ENCODE peak calls at places on chromosomes 4 and X, in six cellular contexts. V is lower lobe of right lung, Z is cardiac muscle cell, M is A549, L is AG10803, S is esophagus muscularis mucosa. B is an unnamed sample.

GRCh38 chrX:34866636-34867035 is 76.0 kb upstream of the FAM47B start:
- DNase-seq in V (no peak), Z (no peak), M (no peak), L (peak), S (no peak), B (no peak)

GRCh38 chrX:9708923-9709553 is 56.6 kb downstream of the GPR143 start:
- DNase-seq in V (peak), Z (peak), M (peak), L (peak), S (peak), B (peak)

GRCh38 chr4:6749340-6750171 is 33.0 kb upstream of the KIAA0232 start:
- DNase-seq in V (peak), Z (no peak), M (peak), L (peak), S (no peak), B (peak)

GRCh38 chrX:134469481-134469880 is 9.5 kb downstream of the HPRT1 start:
- DNase-seq in V (no peak), Z (no peak), M (no peak), L (peak), S (no peak), B (no peak)

GRCh38 chr4:2829933-2830451 is 13.7 kb upstream of the ADD1 start:
- DNase-seq in V (peak), Z (no peak), M (no peak), L (no peak), S (no peak), B (no peak)

GRCh38 chr4:168509786-168510185 is 12.9 kb downstream of the PALLD start:
- DNase-seq in V (no peak), Z (no peak), M (no peak), L (peak), S (no peak), B (no peak)

GRCh38 chrX:40646489-40647306 is 663 bp downstream of the CXorf38 start:
- DNase-seq in V (peak), Z (peak), M (peak), L (peak), S (no peak), B (no peak)

GRCh38 chr4:79025170-79025569 is 85.9 kb upstream of the PAQR3 start:
- DNase-seq in V (no peak), Z (no peak), M (no peak), L (no peak), S (no peak), B (no peak)

GRCh38 chr4:80202784-80203553 is 5.7 kb downstream of the PRDM8 start:
- DNase-seq in V (peak), Z (peak), M (peak), L (no peak), S (no peak), B (peak)

GRCh38 chr4:87916636-87917035 is 58.9 kb upstream of the SPP1 start:
- DNase-seq in V (no peak), Z (no peak), M (no peak), L (no peak), S (no peak), B (no peak)

GRCh38 chr4:36269116-36269515 is 12.3 kb upstream of the DTHD1 start:
- DNase-seq in V (no peak), Z (no peak), M (no peak), L (no peak), S (no peak), B (no peak)

GRCh38 chrX:24151513-24151912 is 2.0 kb downstream of the ZFX start:
- DNase-seq in V (no peak), Z (no peak), M (peak), L (no peak), S (no peak), B (peak)

GRCh38 chr4:130349745-130350144 is 1253.8 kb downstream of the C4orf33 start:
- DNase-seq in V (no peak), Z (no peak), M (no peak), L (no peak), S (no peak), B (no peak)

GRCh38 chrX:29299689-29300088 is 712.4 kb downstream of the IL1RAPL1 start:
- DNase-seq in V (no peak), Z (no peak), M (peak), L (no peak), S (no peak), B (no peak)

GRCh38 chrX:150575415-150575814 is 7.0 kb downstream of the MTM1 start:
- DNase-seq in V (no peak), Z (no peak), M (peak), L (peak), S (no peak), B (no peak)

GRCh38 chrX:43716696-43717095 is 60.6 kb downstream of the MAOA start:
- DNase-seq in V (no peak), Z (no peak), M (no peak), L (no peak), S (no peak), B (no peak)

GRCh38 chrX:1555370-1555769 is 18.4 kb upstream of the P2RY8 start:
- DNase-seq in V (no peak), Z (no peak), M (no peak), L (no peak), S (no peak), B (no peak)

GRCh38 chrX:68433155-68433980 is at the start of gene OPHN1:
- DNase-seq in V (peak), Z (peak), M (peak), L (peak), S (peak), B (peak)

GRCh38 chrX:6917666-6918065 is 229.8 kb upstream of the STS start:
- DNase-seq in V (no peak), Z (no peak), M (no peak), L (no peak), S (no peak), B (no peak)

GRCh38 chrX:31590581-31591113 is 518.8 kb upstream of the FTHL17 start:
- DNase-seq in V (no peak), Z (no peak), M (no peak), L (peak), S (no peak), B (no peak)

GRCh38 chr4:122827258-122827887 is 742 bp downstream of the FGF2 start:
- DNase-seq in V (no peak), Z (peak), M (no peak), L (peak), S (no peak), B (peak)

GRCh38 chr4:176794151-176794550 is 1.4 kb upstream of the VEGFC start:
- DNase-seq in V (no peak), Z (no peak), M (peak), L (peak), S (no peak), B (no peak)

GRCh38 chrX:112211459-112211858 is 128.9 kb upstream of the TRPC5 start:
- DNase-seq in V (no peak), Z (no peak), M (no peak), L (peak), S (no peak), B (no peak)

GRCh38 chr4:124459922-124460301 is 252.6 kb downstream of the ANKRD50 start:
- DNase-seq in V (no peak), Z (no peak), M (no peak), L (peak), S (no peak), B (no peak)

GRCh38 chr4:787561-787981 is 38.4 kb downstream of the CPLX1 start:
- DNase-seq in V (peak), Z (no peak), M (no peak), L (no peak), S (no peak), B (no peak)

GRCh38 chr4:130185123-130185522 is 1089.2 kb downstream of the C4orf33 start:
- DNase-seq in V (no peak), Z (no peak), M (no peak), L (no peak), S (no peak), B (no peak)

GRCh38 chrX:56728752-56729151 is 291 bp upstream of the NBDY start:
- DNase-seq in V (no peak), Z (peak), M (peak), L (no peak), S (no peak), B (peak)

GRCh38 chr4:70613893-70614572 is 14.5 kb upstream of the ENAM start:
- DNase-seq in V (no peak), Z (no peak), M (no peak), L (peak), S (no peak), B (no peak)

GRCh38 chr4:110195561-110196205 is 2.7 kb downstream of the ELOVL6 start:
- DNase-seq in V (no peak), Z (no peak), M (no peak), L (no peak), S (no peak), B (no peak)

GRCh38 chr4:53436251-53436650 is 58.8 kb downstream of the FIP1L1 start:
- DNase-seq in V (no peak), Z (no peak), M (no peak), L (peak), S (no peak), B (no peak)

GRCh38 chrX:12954981-12955380 is 19.9 kb upstream of the TMSB4X start:
- DNase-seq in V (no peak), Z (no peak), M (no peak), L (no peak), S (no peak), B (no peak)

GRCh38 chr4:20252656-20253271 is 1.1 kb downstream of the SLIT2 start:
- DNase-seq in V (peak), Z (peak), M (no peak), L (peak), S (no peak), B (peak)

GRCh38 chr4:156729416-156729815 is 242.2 kb downstream of the PDGFC start:
- DNase-seq in V (no peak), Z (no peak), M (no peak), L (no peak), S (no peak), B (no peak)

GRCh38 chrX:110146521-110146920 is 143.6 kb downstream of the TMEM164 start:
- DNase-seq in V (no peak), Z (peak), M (peak), L (peak), S (no peak), B (peak)

GRCh38 chrX:68694429-68695205 is 47.2 kb downstream of the STARD8 start:
- DNase-seq in V (no peak), Z (no peak), M (no peak), L (no peak), S (no peak), B (no peak)

GRCh38 chr4:169618986-169619385 is 1.4 kb upstream of the CLCN3 start:
- DNase-seq in V (no peak), Z (no peak), M (no peak), L (no peak), S (no peak), B (no peak)

GRCh38 chrX:46912098-46912672 is at the start of gene JADE3:
- DNase-seq in V (peak), Z (peak), M (peak), L (peak), S (peak), B (peak)

GRCh38 chr4:80184791-80185756 is 12.2 kb upstream of the PRDM8 start:
- DNase-seq in V (no peak), Z (peak), M (no peak), L (no peak), S (peak), B (no peak)

GRCh38 chrX:17854521-17854920 is 6.6 kb downstream of the RAI2 start:
- DNase-seq in V (no peak), Z (no peak), M (no peak), L (no peak), S (no peak), B (peak)
- H3K4me3 ChIP-seq in V (no peak), Z (no peak), M (no peak), L (no peak), S (no peak), B (no peak)

GRCh38 chr4:128159967-128160366 is 98.9 kb downstream of the LARP1B start:
- DNase-seq in V (no peak), Z (no peak), M (peak), L (peak), S (no peak), B (no peak)
- TF ChIP-seq CTCF in V (no peak), Z (no peak), M (no peak), L (no peak), S (no peak), B (no peak)

GRCh38 chr4:152352215-152352614 is 183.7 kb downstream of the FBXW7 start:
- DNase-seq in V (no peak), Z (no peak), M (no peak), L (no peak), S (no peak), B (no peak)
- H3K4me3 ChIP-seq in V (peak), Z (peak), M (peak), L (peak), S (peak), B (peak)

DNA sequence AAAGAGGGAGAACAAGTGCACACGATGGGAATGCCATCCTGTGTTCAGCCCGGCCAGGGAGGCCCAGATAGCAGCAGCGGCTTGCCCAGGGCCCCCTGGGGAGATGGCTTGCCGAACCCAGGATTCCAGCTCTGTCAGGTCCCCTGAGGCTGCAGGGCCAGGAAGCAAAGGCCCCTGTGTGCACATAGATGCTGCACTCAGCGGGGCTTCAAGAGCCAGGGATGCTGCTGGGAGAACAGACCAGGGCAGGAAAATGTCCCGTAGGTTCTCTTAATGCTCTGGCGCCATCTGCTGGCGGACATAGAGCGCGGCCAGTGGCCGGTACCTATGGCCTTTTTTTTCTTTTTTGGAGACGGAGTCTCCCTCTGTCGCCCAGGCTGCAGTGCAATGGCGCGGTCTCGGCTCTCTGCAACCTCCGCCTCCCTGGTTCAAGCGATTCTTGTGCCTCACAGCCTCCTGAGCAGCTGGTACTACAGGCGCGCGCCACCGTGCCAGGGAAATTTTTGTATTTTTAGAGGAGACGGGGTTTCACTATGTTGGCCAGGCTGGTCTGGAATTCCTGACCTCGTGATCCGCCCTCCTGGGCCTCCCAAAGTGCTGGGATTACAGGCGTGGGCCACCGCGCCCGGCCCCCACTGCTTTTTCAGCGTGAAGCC is 22.4 kb downstream of the MED28 start:
- DNase-seq in V (peak), Z (peak), M (peak), L (peak), S (no peak), B (peak)
- TF ChIP-seq CTCF in V (peak), Z (peak), M (peak), L (peak), S (peak), B (peak)

GRCh38 chr4:128387600-128388351 is 100.2 kb upstream of the PGRMC2 start:
- DNase-seq in V (no peak), Z (no peak), M (no peak), L (peak), S (no peak), B (no peak)

GRCh38 chr4:128385199-128385598 is 97.6 kb upstream of the PGRMC2 start:
- DNase-seq in V (no peak), Z (no peak), M (no peak), L (no peak), S (no peak), B (no peak)

GRCh38 chr4:128385683-128386304 is 98.2 kb upstream of the PGRMC2 start:
- DNase-seq in V (no peak), Z (no peak), M (peak), L (peak), S (no peak), B (no peak)

GRCh38 chr4:128388352-128388630 is 100.7 kb upstream of the PGRMC2 start:
- DNase-seq in V (no peak), Z (no peak), M (peak), L (peak), S (no peak), B (no peak)

DNA sequence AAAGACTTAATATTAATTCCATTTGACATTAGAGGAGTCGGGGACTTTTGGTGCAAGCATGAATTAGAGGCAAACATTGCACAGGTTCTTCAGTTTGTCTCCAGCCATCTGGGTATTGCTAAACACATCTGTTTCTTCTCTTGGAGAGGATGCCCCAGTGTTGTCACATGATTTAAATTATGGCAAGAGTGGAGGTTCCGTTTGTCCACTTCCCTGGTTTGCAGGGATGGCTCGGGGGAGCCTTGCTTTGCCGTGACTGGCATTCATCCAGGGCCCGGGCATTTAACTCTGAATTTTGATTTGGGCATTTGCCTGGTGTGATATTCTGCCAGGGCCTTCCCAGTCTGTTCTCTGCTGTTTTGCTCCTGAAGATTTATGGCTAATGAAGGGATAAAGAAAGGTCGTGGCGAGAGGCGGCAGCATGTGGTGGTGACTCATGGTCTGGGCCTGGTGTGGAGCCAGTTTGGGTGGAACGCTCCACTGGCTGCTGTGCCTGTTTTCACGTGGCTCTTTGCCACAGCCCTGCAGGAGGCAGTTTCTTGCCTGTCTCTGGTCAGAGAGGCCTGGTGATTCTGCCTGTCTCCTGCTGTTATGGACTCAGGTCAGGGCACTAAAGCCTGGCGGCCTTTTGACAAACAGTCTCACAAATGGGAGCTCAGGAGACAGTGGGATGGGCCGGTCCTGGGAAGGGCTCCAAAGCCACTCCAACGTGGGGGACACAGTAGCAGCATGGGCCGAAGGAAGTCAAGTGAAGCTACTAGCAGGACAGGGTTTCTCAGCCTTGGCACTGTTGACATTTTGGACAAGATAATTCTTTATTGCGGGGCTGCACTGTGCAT is 99.4 kb upstream of the PGRMC2 start:
- DNase-seq in V (peak), Z (no peak), M (peak), L (peak), S (peak), B (peak)
- H3K4me3 ChIP-seq in V (peak), Z (no peak), M (no peak), L (peak), S (peak), B (no peak)

DNA sequence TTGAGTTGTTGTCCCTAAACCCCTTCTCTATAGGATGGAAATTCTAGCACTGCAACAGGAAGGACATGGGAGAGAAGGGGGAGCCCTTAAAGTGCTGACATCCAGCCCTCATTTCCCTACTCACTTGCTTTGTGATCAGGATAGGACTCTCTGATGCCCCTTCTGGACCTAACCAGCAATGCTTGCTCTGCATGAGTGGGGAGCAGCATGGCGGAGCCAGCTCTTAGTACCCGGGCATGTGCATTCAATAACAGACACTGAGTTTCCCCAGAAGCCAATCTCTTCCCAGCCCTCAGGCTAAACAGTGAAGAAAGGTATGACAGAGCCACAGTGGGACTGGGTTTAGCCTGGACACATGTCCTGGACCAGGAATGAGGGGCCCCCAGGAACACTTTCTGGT is 14.0 kb downstream of the SOD3 start:
- DNase-seq in V (no peak), Z (peak), M (peak), L (no peak), S (peak), B (no peak)
- TF ChIP-seq CTCF in V (no peak), Z (peak), M (no peak), L (no peak), S (no peak), B (no peak)

GRCh38 chrX:139929876-139930275 is 3.0 kb downstream of the ATP11C start:
- DNase-seq in V (no peak), Z (no peak), M (no peak), L (no peak), S (no peak), B (no peak)
- H3K4me3 ChIP-seq in V (no peak), Z (no peak), M (no peak), L (no peak), S (no peak), B (no peak)